ENCODE peak calls at places on chromosomes 4 and X, in ten cellular contexts. S, Q, R, I, O, G, U, P, Z and V are unnamed samples.

GRCh38 chr4:39464886-39465501 is 6.1 kb downstream of the LIAS start:
- DNase-seq in S (no peak), Q (peak), R (no peak), I (no peak), O (peak), G (peak), U (no peak), P (peak), Z (no peak), V (no peak)

GRCh38 chr4:95386410-95386809 is 162.4 kb downstream of the UNC5C start:
- DNase-seq in S (no peak), Q (no peak), R (no peak), I (no peak), O (no peak), G (no peak), U (no peak), P (no peak), Z (no peak), V (no peak)

GRCh38 chrX:69314436-69315348 is 149.4 kb upstream of the PJA1 start:
- DNase-seq in S (peak), Q (no peak), R (no peak), I (peak), O (no peak), G (no peak), U (no peak), P (no peak), Z (no peak), V (no peak)

GRCh38 chrX:143429021-143429570 is 88.2 kb downstream of the SPANXN3 start:
- DNase-seq in S (no peak), Q (peak), R (no peak), I (no peak), O (no peak), G (peak), U (no peak), P (peak), Z (no peak), V (no peak)

GRCh38 chrX:83508006-83508405 is at the start of gene POU3F4:
- DNase-seq in S (no peak), Q (peak), R (peak), I (peak), O (no peak), G (no peak), U (no peak), P (peak), Z (no peak), V (no peak)

GRCh38 chr4:123599061-123599919 is 202.7 kb downstream of the SPRY1 start:
- DNase-seq in S (no peak), Q (no peak), R (no peak), I (no peak), O (no peak), G (peak), U (no peak), P (peak), Z (no peak), V (no peak)

GRCh38 chr4:126604273-126604867 is 1028.4 kb upstream of the INTU start:
- DNase-seq in S (peak), Q (peak), R (no peak), I (no peak), O (peak), G (peak), U (no peak), P (peak), Z (no peak), V (no peak)

GRCh38 chr4:20520901-20521300 is 179.4 kb upstream of the PACRGL start:
- DNase-seq in S (no peak), Q (peak), R (no peak), I (no peak), O (no peak), G (peak), U (no peak), P (peak), Z (no peak), V (no peak)

GRCh38 chr4:20301161-20301560 is 49.5 kb downstream of the SLIT2 start:
- DNase-seq in S (no peak), Q (no peak), R (no peak), I (no peak), O (no peak), G (no peak), U (no peak), P (no peak), Z (no peak), V (no peak)

GRCh38 chr4:141133146-141134006 is at the start of gene RNF150:
- DNase-seq in S (peak), Q (peak), R (peak), I (peak), O (peak), G (peak), U (peak), P (peak), Z (peak), V (peak)

GRCh38 chr4:89324671-89325070 is 17.1 kb upstream of the GPRIN3 start:
- DNase-seq in S (no peak), Q (no peak), R (no peak), I (no peak), O (no peak), G (peak), U (no peak), P (peak), Z (no peak), V (peak)

GRCh38 chr4:48262926-48263325 is 6.7 kb downstream of the TEC start:
- DNase-seq in S (no peak), Q (peak), R (no peak), I (no peak), O (no peak), G (no peak), U (no peak), P (peak), Z (no peak), V (no peak)

GRCh38 chr4:110411599-110412011 is 64.3 kb upstream of the ENPEP start:
- DNase-seq in S (no peak), Q (no peak), R (peak), I (peak), O (peak), G (no peak), U (no peak), P (no peak), Z (no peak), V (no peak)

GRCh38 chr4:19982556-19982955 is 269.1 kb upstream of the SLIT2 start:
- DNase-seq in S (no peak), Q (peak), R (no peak), I (no peak), O (no peak), G (peak), U (no peak), P (no peak), Z (no peak), V (no peak)

GRCh38 chr4:109296545-109296944 is 5.9 kb downstream of the COL25A1 start:
- DNase-seq in S (no peak), Q (peak), R (no peak), I (no peak), O (no peak), G (no peak), U (no peak), P (peak), Z (no peak), V (no peak)

GRCh38 chr4:153115322-153116100 is 88.7 kb upstream of the TRIM2 start:
- DNase-seq in S (no peak), Q (peak), R (no peak), I (peak), O (no peak), G (peak), U (peak), P (peak), Z (peak), V (peak)

GRCh38 chrX:34716322-34716721 is 59.2 kb upstream of the TMEM47 start:
- DNase-seq in S (no peak), Q (no peak), R (no peak), I (no peak), O (no peak), G (no peak), U (no peak), P (no peak), Z (no peak), V (no peak)

GRCh38 chr4:165355900-165356300 is 22.9 kb upstream of the CPE start:
- DNase-seq in S (peak), Q (peak), R (peak), I (peak), O (no peak), G (peak), U (no peak), P (peak), Z (no peak), V (no peak)

GRCh38 chr4:95409127-95409526 is 139.6 kb downstream of the UNC5C start:
- DNase-seq in S (no peak), Q (peak), R (no peak), I (no peak), O (no peak), G (no peak), U (no peak), P (peak), Z (no peak), V (no peak)